ENCODE peak calls at places on chromosomes 7 and 10, in eight cellular contexts. M is GM23338, O is neural progenitor cell, B is MM.1S, I is hepatocyte, F is GM23248, A is OCI-LY7, H is SK-N-SH. P is an unnamed sample.

GRCh38 chr7:93622036-93622714 is 47.7 kb upstream of the CALCR start:
- DNase-seq in M (peak), O (peak), B (peak), I (peak), F (peak), A (peak), H (peak), P (peak)

GRCh38 chr7:138459300-138460175 is 521 bp upstream of the TRIM24 start:
- DNase-seq in M (peak), O (peak), B (peak), I (peak), F (peak), A (no peak), H (no peak), P (peak)

GRCh38 chr10:52486840-52487611 is 172.9 kb downstream of the DKK1 start:
- DNase-seq in M (no peak), O (no peak), B (peak), I (peak), F (peak), A (no peak), H (no peak), P (peak)

GRCh38 chr7:1092161-1092632 is 4.3 kb downstream of the GPER1 start:
- DNase-seq in M (no peak), O (no peak), B (no peak), I (no peak), F (no peak), A (no peak), H (no peak), P (no peak)

GRCh38 chr10:77296534-77297369 is 340.9 kb downstream of the KCNMA1 start:
- DNase-seq in M (peak), O (peak), B (no peak), I (no peak), F (no peak), A (no peak), H (no peak), P (no peak)

GRCh38 chr10:113297226-113297625 is 255.6 kb upstream of the HABP2 start:
- DNase-seq in M (no peak), O (no peak), B (no peak), I (no peak), F (peak), A (no peak), H (no peak), P (peak)

GRCh38 chr10:16712883-16713282 is 104.3 kb downstream of the RSU1 start:
- DNase-seq in M (no peak), O (no peak), B (no peak), I (no peak), F (no peak), A (no peak), H (no peak), P (no peak)

GRCh38 chr7:1999278-1999984 is 233.3 kb downstream of the MAD1L1 start:
- DNase-seq in M (no peak), O (no peak), B (no peak), I (no peak), F (no peak), A (no peak), H (no peak), P (no peak)

GRCh38 chr7:23713285-23714235 is 3.5 kb downstream of the STK31 start:
- DNase-seq in M (no peak), O (no peak), B (no peak), I (no peak), F (peak), A (no peak), H (no peak), P (peak)

GRCh38 chr7:31236868-31237267 is 103.7 kb downstream of the NEUROD6 start:
- DNase-seq in M (no peak), O (no peak), B (no peak), I (no peak), F (no peak), A (no peak), H (no peak), P (no peak)

GRCh38 chr10:100186253-100186780 is 488 bp upstream of the ERLIN1 start:
- DNase-seq in M (peak), O (no peak), B (no peak), I (peak), F (peak), A (no peak), H (peak), P (peak)

GRCh38 chr7:107045980-107046379 is 1.5 kb downstream of the PRKAR2B start:
- DNase-seq in M (no peak), O (no peak), B (no peak), I (no peak), F (peak), A (peak), H (no peak), P (peak)

GRCh38 chr7:92988941-92989540 is 128.7 kb downstream of the SAMD9 start:
- DNase-seq in M (no peak), O (no peak), B (no peak), I (no peak), F (peak), A (no peak), H (no peak), P (no peak)

GRCh38 chr10:79084012-79084971 is 15.5 kb downstream of the ZMIZ1 start:
- DNase-seq in M (peak), O (no peak), B (peak), I (peak), F (peak), A (peak), H (peak), P (peak)

GRCh38 chr7:105673367-105674188 is 92.3 kb upstream of the EFCAB10 start:
- DNase-seq in M (no peak), O (no peak), B (no peak), I (no peak), F (no peak), A (no peak), H (no peak), P (peak)

GRCh38 chr10:20088302-20088701 is 272.1 kb downstream of the PLXDC2 start:
- DNase-seq in M (no peak), O (no peak), B (no peak), I (peak), F (no peak), A (no peak), H (no peak), P (no peak)

GRCh38 chr10:92573091-92573797 is 649 bp downstream of the IDE start:
- DNase-seq in M (peak), O (peak), B (peak), I (peak), F (peak), A (peak), H (peak), P (peak)

GRCh38 chr10:101829561-101830315 is 11.5 kb upstream of the OGA start:
- DNase-seq in M (peak), O (peak), B (peak), I (peak), F (peak), A (peak), H (peak), P (no peak)

GRCh38 chr10:102235598-102235920 is 5.8 kb downstream of the PITX3 start:
- DNase-seq in M (no peak), O (no peak), B (no peak), I (no peak), F (peak), A (no peak), H (no peak), P (peak)

GRCh38 chr7:50156746-50157145 is 63.7 kb upstream of the ZPBP start:
- DNase-seq in M (no peak), O (no peak), B (no peak), I (no peak), F (no peak), A (peak), H (no peak), P (no peak)

GRCh38 chr7:139284252-139284896 is 53.3 kb downstream of the UBN2 start:
- DNase-seq in M (peak), O (no peak), B (no peak), I (no peak), F (no peak), A (no peak), H (no peak), P (peak)

GRCh38 chr10:17062493-17063487 is 66.8 kb downstream of the CUBN start:
- DNase-seq in M (no peak), O (peak), B (no peak), I (peak), F (peak), A (no peak), H (no peak), P (peak)

DNA sequence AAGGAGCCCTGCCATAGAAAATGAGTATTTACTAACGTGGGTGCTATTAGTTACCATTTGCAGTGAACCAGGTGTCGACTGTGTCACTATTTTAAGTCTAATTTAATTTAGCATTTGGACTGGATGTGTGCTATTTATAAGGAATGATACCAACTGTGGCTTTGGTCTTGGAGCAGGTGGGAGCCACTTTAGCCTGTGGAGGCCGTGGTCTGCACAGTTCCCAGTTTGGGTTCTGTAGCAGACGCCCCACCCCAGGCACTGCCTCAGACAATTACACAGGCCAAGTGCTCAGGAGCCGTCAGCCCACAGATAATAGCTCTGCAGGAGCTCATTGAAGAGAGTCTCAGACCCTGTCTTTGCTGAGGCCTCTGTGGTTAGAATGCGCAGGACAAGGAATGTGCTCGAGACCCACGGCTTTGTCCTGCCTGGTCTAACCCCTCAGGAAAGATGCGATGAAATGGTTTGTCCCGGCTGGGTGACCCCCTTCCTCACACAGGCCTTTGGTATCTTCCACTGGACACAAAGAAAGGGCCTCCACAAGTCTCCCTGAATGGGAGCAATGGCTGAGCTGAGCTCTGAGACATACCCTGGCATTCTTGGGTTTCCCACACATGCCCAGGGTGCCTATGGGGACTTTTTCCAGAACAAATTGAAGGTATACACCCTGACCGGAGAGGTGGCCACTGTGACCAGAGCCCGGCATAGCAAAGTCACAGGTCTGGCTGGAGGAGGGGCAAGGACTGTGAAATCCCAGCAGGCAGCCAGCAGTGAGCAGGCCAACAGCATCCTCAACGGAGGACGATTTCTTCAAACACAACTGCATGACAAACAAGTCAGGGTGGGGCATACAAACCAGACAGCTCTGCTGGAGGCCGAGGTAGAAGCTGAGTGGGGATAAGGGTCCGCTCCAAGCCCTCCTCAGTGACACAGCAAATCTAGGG is 251.2 kb downstream of the ARHGAP12 start:
- DNase-seq in M (peak), O (peak), B (no peak), I (no peak), F (no peak), A (no peak), H (no peak), P (no peak)
- TF ChIP-seq EZH2phosphoT487 in M (no peak), O (no peak), B (no peak), I (no peak), F (no peak), A (no peak), H (no peak), P (no peak)

GRCh38 chr10:70441877-70442205 is 360 bp upstream of the NODAL start:
- DNase-seq in M (peak), O (peak), B (no peak), I (no peak), F (no peak), A (no peak), H (no peak), P (no peak)
- TF ChIP-seq EZH2phosphoT487 in M (no peak), O (peak), B (no peak), I (no peak), F (no peak), A (no peak), H (no peak), P (no peak)

GRCh38 chr7:156702399-156702798 is 61.8 kb downstream of the RNF32 start:
- DNase-seq in M (no peak), O (no peak), B (no peak), I (no peak), F (no peak), A (no peak), H (no peak), P (no peak)

GRCh38 chr7:156703773-156704482 is 63.4 kb downstream of the RNF32 start:
- DNase-seq in M (no peak), O (no peak), B (peak), I (no peak), F (no peak), A (peak), H (no peak), P (no peak)

DNA sequence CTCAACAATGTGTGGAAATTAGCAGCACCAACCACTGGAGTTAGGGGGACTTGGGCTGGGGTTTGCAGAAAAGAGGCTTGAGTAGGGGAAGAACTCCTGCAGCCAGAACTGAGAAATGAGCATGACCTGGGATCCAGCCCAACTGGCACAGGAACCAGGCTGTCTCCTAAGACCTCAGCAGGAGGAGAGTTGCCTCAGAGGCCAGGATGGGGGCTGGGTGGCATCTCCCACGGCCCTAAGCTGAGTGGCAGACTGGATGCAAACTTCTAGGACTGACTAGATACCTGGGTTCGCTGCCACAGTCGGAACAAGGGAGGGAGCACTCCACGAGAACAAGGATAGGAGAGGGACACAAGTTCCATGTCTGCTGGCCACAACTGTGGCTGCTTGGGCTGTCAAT is 62.6 kb downstream of the RNF32 start:
- DNase-seq in M (no peak), O (no peak), B (no peak), I (no peak), F (no peak), A (no peak), H (no peak), P (no peak)
- TF ChIP-seq EZH2phosphoT487 in M (no peak), O (no peak), B (no peak), I (no peak), F (no peak), A (no peak), H (no peak), P (no peak)

GRCh38 chr7:140654661-140655060 is 14.0 kb upstream of the DENND2A start:
- DNase-seq in M (no peak), O (no peak), B (no peak), I (no peak), F (no peak), A (no peak), H (no peak), P (no peak)

GRCh38 chr7:140659727-140660396 is 12.9 kb upstream of the ADCK2 start:
- DNase-seq in M (no peak), O (no peak), B (no peak), I (no peak), F (peak), A (no peak), H (no peak), P (no peak)

GRCh38 chr7:140655511-140656408 is 15.1 kb upstream of the DENND2A start:
- DNase-seq in M (no peak), O (no peak), B (no peak), I (no peak), F (no peak), A (no peak), H (no peak), P (no peak)

GRCh38 chr7:140654109-140654387 is 13.4 kb upstream of the DENND2A start:
- DNase-seq in M (no peak), O (no peak), B (no peak), I (no peak), F (no peak), A (no peak), H (no peak), P (no peak)

DNA sequence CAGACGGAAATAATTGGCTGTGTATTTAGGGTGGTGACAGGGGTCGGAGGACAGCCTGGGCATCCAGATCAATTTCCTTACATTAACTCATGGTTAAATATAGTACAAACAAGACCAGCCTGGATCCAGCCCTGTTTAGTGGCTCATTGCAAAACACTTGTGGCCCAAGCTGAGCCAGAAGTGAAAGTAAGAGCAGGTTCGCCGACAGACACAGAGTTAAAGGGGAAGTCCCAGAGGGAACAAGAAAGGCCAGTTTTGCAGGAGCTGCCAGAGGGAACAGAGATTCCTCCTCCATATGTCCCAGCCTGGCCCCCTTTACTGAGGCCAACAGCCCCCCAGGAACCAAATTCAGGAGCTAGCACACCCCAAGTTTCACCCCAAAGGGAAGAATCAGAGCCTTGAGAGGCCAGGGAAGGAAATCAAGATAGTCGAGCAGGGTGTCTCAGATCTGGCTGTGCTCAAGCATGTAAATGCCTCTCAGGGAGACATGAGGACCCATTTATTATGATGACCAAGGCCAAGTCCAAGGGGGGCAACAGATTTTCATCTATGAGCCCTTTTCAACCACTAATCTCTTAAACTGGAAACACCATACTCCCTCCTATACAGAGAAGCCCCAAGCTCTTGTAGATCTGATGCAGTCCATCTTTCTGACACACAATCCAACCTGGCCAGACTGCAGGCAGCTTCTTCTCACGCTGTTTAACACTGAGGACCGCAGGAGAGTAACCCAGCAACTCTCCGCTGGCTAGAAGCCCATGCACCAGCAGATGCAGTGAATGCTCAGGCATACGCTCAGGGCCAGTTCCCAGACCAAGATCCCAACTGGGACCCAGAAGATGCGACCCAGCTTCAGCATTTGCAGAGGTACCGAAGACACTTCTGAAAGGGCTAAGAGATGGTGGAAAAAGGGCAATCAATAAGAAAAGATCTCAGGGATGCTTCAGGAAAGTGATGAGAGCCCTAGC is 15.9 kb upstream of the ADCK2 start:
- DNase-seq in M (no peak), O (no peak), B (peak), I (peak), F (peak), A (peak), H (no peak), P (peak)
- TF ChIP-seq EZH2phosphoT487 in M (no peak), O (no peak), B (no peak), I (no peak), F (no peak), A (no peak), H (no peak), P (no peak)

GRCh38 chr7:108270385-108270784 is 140.2 kb upstream of the LAMB4 start:
- DNase-seq in M (no peak), O (no peak), B (peak), I (no peak), F (no peak), A (no peak), H (no peak), P (no peak)
- TF ChIP-seq EZH2phosphoT487 in M (no peak), O (no peak), B (no peak), I (no peak), F (no peak), A (no peak), H (no peak), P (no peak)

DNA sequence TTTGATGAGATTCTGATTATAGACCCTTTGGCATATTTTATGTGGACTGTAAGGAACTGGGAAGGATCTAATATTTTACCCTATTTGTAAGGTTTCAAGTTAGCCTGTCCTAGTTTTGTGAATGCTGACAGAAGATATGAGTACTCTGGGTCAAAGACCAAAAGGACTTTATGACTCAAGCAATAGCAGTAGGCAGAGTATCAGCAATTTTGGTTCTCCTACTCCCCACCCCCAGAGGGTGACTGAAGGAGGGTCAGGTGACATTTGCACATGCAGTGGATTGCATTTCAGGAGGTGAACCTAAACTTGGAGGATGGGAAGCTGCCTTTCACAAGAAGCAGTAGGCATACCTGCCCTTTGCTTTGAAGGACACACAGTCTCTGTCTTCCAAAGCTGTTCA is 84.0 kb upstream of the KLF6 start:
- DNase-seq in M (no peak), O (no peak), B (no peak), I (peak), F (no peak), A (no peak), H (no peak), P (no peak)
- TF ChIP-seq EZH2phosphoT487 in M (no peak), O (no peak), B (no peak), I (no peak), F (no peak), A (no peak), H (no peak), P (no peak)

GRCh38 chr7:12258074-12258473 is 47.0 kb downstream of the TMEM106B start:
- DNase-seq in M (no peak), O (no peak), B (no peak), I (no peak), F (no peak), A (no peak), H (no peak), P (no peak)

GRCh38 chr7:12256025-12256570 is 45.0 kb downstream of the TMEM106B start:
- DNase-seq in M (no peak), O (no peak), B (no peak), I (no peak), F (peak), A (no peak), H (no peak), P (peak)

GRCh38 chr7:12257582-12257981 is 46.5 kb downstream of the TMEM106B start:
- DNase-seq in M (no peak), O (no peak), B (peak), I (no peak), F (peak), A (peak), H (no peak), P (peak)
- TF ChIP-seq EZH2phosphoT487 in M (no peak), O (no peak), B (no peak), I (no peak), F (no peak), A (no peak), H (no peak), P (no peak)

GRCh38 chr10:104349623-104350142 is 4.0 kb upstream of the CFAP58 start:
- DNase-seq in M (peak), O (no peak), B (peak), I (peak), F (peak), A (peak), H (no peak), P (peak)
- TF ChIP-seq EZH2phosphoT487 in M (no peak), O (no peak), B (no peak), I (no peak), F (no peak), A (no peak), H (no peak), P (no peak)

P was measured in PC-3.